ENCODE peak calls at places on chromosomes 5 and 9, in four cellular contexts. One of them, this sample, is unnamed.
A peak's percentile ranks its signal among the peaks of the same experiment; 100 is the strongest.

GRCh38 chr5:15286659-15287058 is 213.3 kb upstream of the FBXL7 start:
- DNase-seq in NT2/D1: no peak
- DNase-seq in mammary epithelial cell: no peak
- DNase-seq in GM12878: no peak
- DNase-seq in this sample: no peak

GRCh38 chr9:8855046-8855445 is 1055.5 kb upstream of the DMAC1 start:
- DNase-seq in NT2/D1: no peak
- DNase-seq in mammary epithelial cell: no peak
- DNase-seq in GM12878: no peak
- DNase-seq in this sample: no peak

GRCh38 chr9:130106860-130107848 is 53.4 kb downstream of the GPR107 start:
- DNase-seq in NT2/D1: peak; percentile 67
- DNase-seq in mammary epithelial cell: peak; percentile 52
- DNase-seq in GM12878: no peak
- DNase-seq in this sample: peak; percentile 77

GRCh38 chr9:125431741-125432271 is 170.2 kb downstream of the GAPVD1 start:
- DNase-seq in NT2/D1: no peak
- DNase-seq in mammary epithelial cell: no peak
- DNase-seq in GM12878: no peak
- DNase-seq in this sample: no peak

GRCh38 chr5:79893485-79893884 is 97.6 kb downstream of the MTX3 start:
- DNase-seq in NT2/D1: no peak
- DNase-seq in mammary epithelial cell: no peak
- DNase-seq in GM12878: no peak
- DNase-seq in this sample: no peak

GRCh38 chr9:130330202-130330601 is 64.6 kb downstream of the HMCN2 start:
- DNase-seq in NT2/D1: no peak
- DNase-seq in mammary epithelial cell: no peak
- DNase-seq in GM12878: no peak
- DNase-seq in this sample: no peak

GRCh38 chr5:14011089-14012004 is 66.9 kb upstream of the DNAH5 start:
- DNase-seq in NT2/D1: peak; percentile 80
- DNase-seq in mammary epithelial cell: peak; percentile 90
- DNase-seq in GM12878: no peak
- DNase-seq in this sample: peak; percentile 51

GRCh38 chr9:87592554-87593394 is 95.1 kb downstream of the DAPK1 start:
- DNase-seq in NT2/D1: no peak
- DNase-seq in mammary epithelial cell: no peak
- DNase-seq in GM12878: no peak
- DNase-seq in this sample: no peak

GRCh38 chr5:140554454-140554853 is 2.8 kb downstream of the SRA1 start:
- DNase-seq in NT2/D1: no peak
- DNase-seq in mammary epithelial cell: peak; percentile 45
- DNase-seq in GM12878: no peak
- DNase-seq in this sample: no peak

GRCh38 chr9:34185778-34186551 is 7.1 kb downstream of the UBAP1 start:
- DNase-seq in NT2/D1: no peak
- DNase-seq in mammary epithelial cell: peak; percentile 97
- DNase-seq in GM12878: peak; percentile 51
- DNase-seq in this sample: no peak

GRCh38 chr5:73232266-73233041 is 59.5 kb downstream of the TMEM174 start:
- DNase-seq in NT2/D1: no peak
- DNase-seq in mammary epithelial cell: no peak
- DNase-seq in GM12878: no peak
- DNase-seq in this sample: no peak

GRCh38 chr9:19471737-19472648 is 63.2 kb downstream of the ACER2 start:
- DNase-seq in NT2/D1: peak; percentile 59
- DNase-seq in mammary epithelial cell: peak; percentile 48
- DNase-seq in GM12878: no peak
- DNase-seq in this sample: no peak

GRCh38 chr5:177546262-177546741 is 8.1 kb downstream of the FAM193B start:
- DNase-seq in NT2/D1: peak; percentile 52
- DNase-seq in mammary epithelial cell: peak; percentile 99
- DNase-seq in GM12878: no peak
- DNase-seq in this sample: peak; percentile 65

GRCh38 chr5:56947052-56947451 is 4.9 kb downstream of the MIER3 start:
- DNase-seq in NT2/D1: no peak
- DNase-seq in mammary epithelial cell: no peak
- DNase-seq in GM12878: no peak
- DNase-seq in this sample: no peak

GRCh38 chr5:32733582-32734340 is 22.6 kb downstream of the NPR3 start:
- DNase-seq in NT2/D1: no peak
- DNase-seq in mammary epithelial cell: no peak
- DNase-seq in GM12878: no peak
- DNase-seq in this sample: no peak

GRCh38 chr5:73265641-73266040 is 92.6 kb downstream of the TMEM174 start:
- DNase-seq in NT2/D1: no peak
- DNase-seq in mammary epithelial cell: no peak
- DNase-seq in GM12878: no peak
- DNase-seq in this sample: no peak

GRCh38 chr5:55303238-55303690 is 4.2 kb downstream of the DHX29 start:
- DNase-seq in NT2/D1: no peak
- DNase-seq in mammary epithelial cell: peak; percentile 82
- DNase-seq in GM12878: no peak
- DNase-seq in this sample: no peak

GRCh38 chr5:94153736-94154450 is 412.5 kb upstream of the POU5F2 start:
- DNase-seq in NT2/D1: no peak
- DNase-seq in mammary epithelial cell: no peak
- DNase-seq in GM12878: no peak
- DNase-seq in this sample: no peak

GRCh38 chr9:114908796-114909448 is 21.5 kb downstream of the TNFSF8 start:
- DNase-seq in NT2/D1: no peak
- DNase-seq in mammary epithelial cell: no peak
- DNase-seq in GM12878: no peak
- DNase-seq in this sample: no peak
- H3K4me3 ChIP-seq in NT2/D1: no peak overlapping the region
- H3K4me3 ChIP-seq in mammary epithelial cell: no peak overlapping the region
- H3K4me3 ChIP-seq in GM12878: no peak overlapping the region
- H3K4me3 ChIP-seq in this sample: no peak overlapping the region

GRCh38 chr5:16453609-16454008 is 12.0 kb downstream of the ZNF622 start:
- DNase-seq in NT2/D1: no peak
- DNase-seq in mammary epithelial cell: no peak
- DNase-seq in GM12878: no peak
- DNase-seq in this sample: no peak
- H3K36me3 ChIP-seq in NT2/D1: peaks cover 76% of the 10 kb centered on the region
- H3K36me3 ChIP-seq in mammary epithelial cell: peaks cover 37% of the 10 kb centered on the region
- H3K36me3 ChIP-seq in GM12878: peaks cover 36% of the 10 kb centered on the region
- H3K36me3 ChIP-seq in this sample: peaks cover 51% of the 10 kb centered on the region

DNA sequence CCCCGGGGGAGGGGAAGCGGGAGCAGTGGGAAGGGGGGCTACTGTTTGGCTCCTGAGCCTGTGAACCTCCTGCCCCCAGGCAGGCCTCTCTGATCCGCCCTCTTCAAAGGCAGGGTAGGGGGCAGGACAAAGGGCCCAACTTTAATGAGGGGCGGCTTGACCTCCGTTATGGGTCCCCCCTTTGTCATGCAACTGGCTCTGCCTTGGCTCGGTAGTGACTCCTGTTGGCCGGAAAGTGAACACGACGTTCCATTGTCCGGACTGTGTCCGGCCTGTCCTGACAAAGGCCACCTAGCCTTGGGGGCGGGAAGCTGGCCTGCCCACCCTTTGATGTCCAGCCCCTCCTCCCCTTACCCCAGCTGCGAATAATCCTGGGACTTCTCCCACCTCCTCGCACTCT is 1.3 kb downstream of the CDX1 start:
- DNase-seq in NT2/D1: no peak
- DNase-seq in mammary epithelial cell: no peak
- DNase-seq in GM12878: no peak
- DNase-seq in this sample: no peak
- H3K4me3 ChIP-seq in NT2/D1: no peak overlapping the region
- H3K4me3 ChIP-seq in mammary epithelial cell: no peak overlapping the region
- H3K4me3 ChIP-seq in GM12878: no peak overlapping the region
- H3K4me3 ChIP-seq in this sample: no peak overlapping the region

DNA sequence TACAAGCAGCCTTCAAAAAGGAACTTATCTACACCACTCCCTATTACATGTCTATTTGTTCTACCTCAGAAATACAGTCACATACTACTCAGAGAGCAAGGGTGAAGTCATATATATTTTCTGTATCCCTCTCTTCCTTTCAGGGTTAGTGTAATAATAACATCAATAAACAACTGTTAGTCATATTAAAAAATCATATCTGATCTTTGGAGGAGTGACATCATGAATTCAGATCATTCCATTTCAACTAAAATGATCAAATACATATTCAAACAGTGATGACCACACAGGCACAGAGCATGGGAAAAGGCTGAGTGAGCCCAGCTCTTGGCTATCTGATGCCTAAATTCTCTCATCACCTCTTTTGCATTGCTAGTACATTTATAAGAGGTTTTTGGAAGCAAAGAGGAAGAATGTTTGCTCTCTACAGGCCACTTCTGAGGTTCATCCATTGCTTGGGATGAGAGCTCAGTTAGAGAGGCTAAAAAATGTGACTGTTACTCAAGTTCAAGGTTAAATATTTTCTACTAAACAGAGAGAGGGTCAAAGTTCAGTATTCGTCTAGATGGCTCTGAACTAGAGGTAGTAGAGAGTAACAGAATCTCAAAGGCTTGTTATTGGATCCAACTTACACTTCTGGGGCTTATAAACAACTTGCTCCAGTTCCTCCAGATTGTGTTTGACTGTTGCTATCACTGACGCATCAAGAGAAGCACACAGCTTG is 39.0 kb downstream of the RIGI start:
- DNase-seq in NT2/D1: no peak
- DNase-seq in mammary epithelial cell: peak; percentile 5
- DNase-seq in GM12878: no peak
- DNase-seq in this sample: no peak
- H3K36me3 ChIP-seq in NT2/D1: peaks cover 23% of the 10 kb centered on the region
- H3K36me3 ChIP-seq in mammary epithelial cell: peaks cover 15% of the 10 kb centered on the region
- H3K36me3 ChIP-seq in GM12878: peaks cover 6% of the 10 kb centered on the region
- H3K36me3 ChIP-seq in this sample: peaks cover 40% of the 10 kb centered on the region

DNA sequence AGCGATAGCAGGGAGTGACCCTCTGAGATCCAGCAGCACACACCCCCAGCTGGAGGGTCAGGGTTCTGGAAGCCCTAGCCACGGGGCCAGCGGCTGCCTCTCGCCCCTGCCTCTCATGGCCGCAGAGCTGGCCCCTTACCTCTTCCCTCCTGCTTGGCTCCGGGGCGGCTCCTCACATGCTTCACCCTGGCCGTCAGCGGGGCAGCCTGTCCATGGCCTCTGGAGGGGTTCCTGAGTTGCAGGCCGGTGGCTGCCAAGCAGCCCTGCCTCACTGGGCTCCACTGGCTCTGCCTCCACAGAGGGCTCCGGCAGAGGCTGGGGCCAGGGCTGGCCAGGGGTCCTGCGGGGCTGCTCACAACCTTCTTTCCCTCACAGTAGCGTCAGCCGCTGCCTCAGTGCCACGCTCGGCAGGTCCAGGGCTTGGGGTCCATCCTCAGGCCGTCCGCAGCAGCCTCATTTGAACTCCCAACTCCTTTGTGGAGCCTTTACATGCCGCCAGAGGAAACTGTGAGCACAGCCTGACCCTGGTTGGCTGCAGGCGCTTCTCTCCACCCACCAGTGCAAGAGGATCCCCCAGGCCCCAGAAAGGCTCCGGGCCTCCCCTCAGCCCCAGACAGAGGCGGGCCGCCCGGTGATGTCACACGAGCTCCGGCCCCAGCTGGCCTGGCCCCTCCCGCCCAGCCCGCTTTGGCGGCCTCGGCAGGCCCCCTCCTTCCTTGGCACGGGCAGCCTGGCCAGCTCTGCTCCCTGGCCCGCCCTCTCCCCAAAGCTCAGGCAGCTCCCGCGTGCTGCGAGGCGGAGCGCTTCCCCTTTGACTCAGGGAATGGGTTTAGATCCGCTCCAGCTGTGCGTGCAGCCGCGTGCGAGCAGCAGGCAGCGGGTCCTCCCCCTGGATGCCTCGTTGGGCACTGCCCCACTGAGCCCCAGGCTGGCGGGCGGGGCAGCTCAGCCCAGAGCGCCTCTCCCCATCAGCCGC is at the start of gene ANGPTL2:
- DNase-seq in NT2/D1: peak; percentile 73
- DNase-seq in mammary epithelial cell: peak; percentile 36
- DNase-seq in GM12878: no peak
- DNase-seq in this sample: peak; percentile 66
- H3K4me3 ChIP-seq in NT2/D1: peak within 1 kb of the TSS; percentile 81
- H3K4me3 ChIP-seq in mammary epithelial cell: no peak within 1 kb of the TSS
- H3K4me3 ChIP-seq in GM12878: no peak within 1 kb of the TSS
- H3K4me3 ChIP-seq in this sample: peak within 1 kb of the TSS; percentile 80

GRCh38 chr5:88034520-88034919 is 234.1 kb downstream of the TMEM161B start:
- DNase-seq in NT2/D1: no peak
- DNase-seq in mammary epithelial cell: no peak
- DNase-seq in GM12878: no peak
- DNase-seq in this sample: no peak

GRCh38 chr5:88033191-88033590 is 235.5 kb downstream of the TMEM161B start:
- DNase-seq in NT2/D1: no peak
- DNase-seq in mammary epithelial cell: no peak
- DNase-seq in GM12878: no peak
- DNase-seq in this sample: no peak

DNA sequence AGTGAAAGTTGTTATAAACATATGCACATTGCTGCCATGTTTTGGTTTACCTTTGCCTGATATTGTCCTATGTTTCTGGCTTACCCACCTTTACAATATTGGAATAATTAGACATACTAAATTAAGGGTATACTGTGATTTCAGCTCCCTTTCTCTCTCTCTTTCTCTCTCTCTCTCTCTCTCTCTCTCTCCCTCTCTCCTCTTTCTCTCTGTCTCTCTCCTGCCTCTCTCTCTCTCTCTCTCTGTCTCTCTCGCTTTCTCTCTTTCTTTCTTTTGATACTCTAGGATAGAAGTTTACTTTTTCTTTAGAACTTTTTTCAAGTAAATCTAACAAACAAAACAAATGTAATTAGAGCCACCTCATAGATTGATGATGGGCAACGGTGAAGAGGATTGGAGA is 239.6 kb downstream of the TMEM161B start:
- DNase-seq in NT2/D1: no peak
- DNase-seq in mammary epithelial cell: no peak
- DNase-seq in GM12878: no peak
- DNase-seq in this sample: no peak
- H3K36me3 ChIP-seq in NT2/D1: no peaks in the 10 kb centered on the region
- H3K36me3 ChIP-seq in mammary epithelial cell: no peaks in the 10 kb centered on the region
- H3K36me3 ChIP-seq in GM12878: no peaks in the 10 kb centered on the region
- H3K36me3 ChIP-seq in this sample: no peaks in the 10 kb centered on the region

GRCh38 chr9:37531699-37532098 is 44.5 kb downstream of the FBXO10 start:
- DNase-seq in NT2/D1: no peak
- DNase-seq in mammary epithelial cell: no peak
- DNase-seq in GM12878: peak; percentile 79
- DNase-seq in this sample: no peak
- H3K4me3 ChIP-seq in NT2/D1: no peak overlapping the region
- H3K4me3 ChIP-seq in mammary epithelial cell: no peak overlapping the region
- H3K4me3 ChIP-seq in GM12878: peak overlapping the region; percentile 51
- H3K4me3 ChIP-seq in this sample: no peak overlapping the region

GRCh38 chr5:51226420-51226735 is 156.9 kb upstream of the ISL1 start:
- DNase-seq in NT2/D1: peak; percentile 46
- DNase-seq in mammary epithelial cell: peak; percentile 17
- DNase-seq in GM12878: no peak
- DNase-seq in this sample: no peak
- H3K36me3 ChIP-seq in NT2/D1: no peaks in the 10 kb centered on the region
- H3K36me3 ChIP-seq in mammary epithelial cell: no peaks in the 10 kb centered on the region
- H3K36me3 ChIP-seq in GM12878: no peaks in the 10 kb centered on the region
- H3K36me3 ChIP-seq in this sample: no peaks in the 10 kb centered on the region

This sample was measured in thoracic aorta.